ENCODE peak calls at places on chromosome 19, in seven cellular contexts. P is mucosa of gallbladder, C is testis, M is fibroblast of mammary gland, G is cerebellar cortex, R is HCT116, B is NCI-H146. J is an unnamed sample.
A peak's percentile ranks its signal among the peaks of the same experiment; 100 is the strongest.

GRCh38 chr19:679418-680286 is 3.5 kb downstream of the FSTL3 start:
- DNase-seq in P (peak; percentile 64), G (no peak), R (no peak), C (peak; percentile 67), M (peak; percentile 84), B (peak; percentile 31), J (no peak)

GRCh38 chr19:46951236-46951986 is 68.2 kb upstream of the NPAS1 start:
- DNase-seq in M (peak; percentile 66), G (no peak), R (peak; percentile 37), C (no peak), B (no peak), P (peak; percentile 70), J (no peak)

GRCh38 chr19:29539668-29540067 is 13.9 kb downstream of the VSTM2B start:
- DNase-seq in P (no peak), C (no peak), R (no peak), B (no peak), G (no peak), M (no peak), J (no peak)

GRCh38 chr19:36089847-36090246 is 21.1 kb upstream of the OVOL3 start:
- DNase-seq in B (no peak), M (no peak), G (no peak), R (no peak), C (no peak), P (no peak), J (no peak)

GRCh38 chr19:46787331-46788100 is 878 bp downstream of the SLC1A5 start:
- DNase-seq in M (peak; percentile 68), G (peak; percentile 52), B (peak; percentile 65), C (peak; percentile 74), R (no peak), P (peak; percentile 45), J (peak; percentile 54)

GRCh38 chr19:2770055-2771013 is 12.7 kb downstream of the SGTA start:
- DNase-seq in M (peak; percentile 62), B (no peak), G (peak; percentile 56), R (no peak), P (peak; percentile 65), C (peak; percentile 57), J (no peak)

GRCh38 chr19:9945319-9945966 is 9.1 kb upstream of the OLFM2 start:
- DNase-seq in P (peak; percentile 70), B (no peak), R (no peak), C (peak; percentile 86), G (peak; percentile 28), M (peak; percentile 100), J (no peak)

GRCh38 chr19:17041994-17042393 is 15.4 kb upstream of the CPAMD8 start:
- DNase-seq in G (no peak), P (no peak), C (no peak), B (peak; percentile 19), R (no peak), M (peak; percentile 78), J (no peak)

GRCh38 chr19:5147074-5147970 is 178.4 kb downstream of the KDM4B start:
- DNase-seq in C (no peak), B (no peak), M (no peak), R (no peak), P (no peak), G (no peak), J (no peak)

GRCh38 chr19:4130635-4131438 is 6.9 kb upstream of the MAP2K2 start:
- DNase-seq in B (no peak), M (peak; percentile 84), C (no peak), P (no peak), R (peak; percentile 40), G (no peak), J (no peak)

GRCh38 chr19:3699071-3699740 is 1.1 kb downstream of the PIP5K1C start:
- DNase-seq in B (no peak), C (peak; percentile 58), G (peak; percentile 75), P (no peak), R (no peak), M (peak; percentile 52), J (peak; percentile 68)

GRCh38 chr19:14091086-14091884 is 734 bp upstream of the SAMD1 start:
- DNase-seq in G (no peak), P (peak; percentile 37), R (no peak), B (peak; percentile 93), C (no peak), M (peak; percentile 58), J (peak; percentile 94)

GRCh38 chr19:6723108-6723618 is 2.7 kb upstream of the C3 start:
- DNase-seq in G (no peak), C (peak; percentile 59), P (peak; percentile 50), B (no peak), M (peak; percentile 48), R (no peak), J (no peak)

GRCh38 chr19:50313812-50314536 is 15.2 kb downstream of the KCNC3 start:
- DNase-seq in M (no peak), G (peak; percentile 75), C (no peak), B (peak; percentile 66), R (no peak), P (no peak), J (no peak)

GRCh38 chr19:17052439-17052838 is 22.8 kb downstream of the HAUS8 start:
- DNase-seq in C (peak; percentile 72), B (peak; percentile 37), G (peak; percentile 67), R (peak; percentile 22), P (peak; percentile 29), M (peak; percentile 60), J (no peak)

GRCh38 chr19:12953456-12954149 is 3.4 kb downstream of the GADD45GIP1 start:
- DNase-seq in P (no peak), C (no peak), B (no peak), G (peak; percentile 35), M (no peak), R (no peak), J (no peak)

GRCh38 chr19:27774827-27775226 is 1438.1 kb downstream of the UQCRFS1 start:
- DNase-seq in M (peak; percentile 18), G (no peak), R (no peak), P (no peak), C (no peak), B (no peak), J (no peak)

J was measured in GM13976.